ENCODE peak calls at places on chromosomes 6 and 20, in nine cellular contexts. One of them, this sample, is unnamed.

GRCh38 chr6:135188718-135189117 is 7.6 kb downstream of the MYB start:
- DNase-seq in brain microvascular endothelial cell: no peak
- DNase-seq in lower lobe of right lung: no peak
- DNase-seq in sigmoid colon: no peak
- DNase-seq in IMR-90: no peak
- DNase-seq in mammary epithelial cell: no peak
- DNase-seq in heart right ventricle: no peak
- DNase-seq in psoas muscle: no peak
- DNase-seq in body of pancreas: no peak
- DNase-seq in this sample: no peak

GRCh38 chr6:157514659-157515496 is 133.9 kb downstream of the ZDHHC14 start:
- DNase-seq in brain microvascular endothelial cell: peak; percentile 62
- DNase-seq in lower lobe of right lung: no peak
- DNase-seq in sigmoid colon: no peak
- DNase-seq in IMR-90: peak; percentile 69
- DNase-seq in mammary epithelial cell: peak; percentile 48
- DNase-seq in heart right ventricle: no peak
- DNase-seq in psoas muscle: peak; percentile 53
- DNase-seq in body of pancreas: no peak
- DNase-seq in this sample: no peak

GRCh38 chr20:380763-381580 is 412 bp downstream of the TRIB3 start:
- DNase-seq in brain microvascular endothelial cell: peak; percentile 35
- DNase-seq in lower lobe of right lung: peak; percentile 79
- DNase-seq in sigmoid colon: peak; percentile 71
- DNase-seq in IMR-90: peak; percentile 57
- DNase-seq in mammary epithelial cell: peak; percentile 77
- DNase-seq in heart right ventricle: peak; percentile 53
- DNase-seq in psoas muscle: peak; percentile 62
- DNase-seq in body of pancreas: peak; percentile 66
- DNase-seq in this sample: peak; percentile 44

GRCh38 chr20:23565503-23566056 is 2.7 kb downstream of the CST9L start:
- DNase-seq in brain microvascular endothelial cell: no peak
- DNase-seq in lower lobe of right lung: no peak
- DNase-seq in sigmoid colon: no peak
- DNase-seq in IMR-90: no peak
- DNase-seq in mammary epithelial cell: no peak
- DNase-seq in heart right ventricle: no peak
- DNase-seq in psoas muscle: no peak
- DNase-seq in body of pancreas: no peak
- DNase-seq in this sample: no peak

GRCh38 chr6:14070457-14070856 is 47.1 kb upstream of the CD83 start:
- DNase-seq in brain microvascular endothelial cell: no peak
- DNase-seq in lower lobe of right lung: no peak
- DNase-seq in sigmoid colon: no peak
- DNase-seq in IMR-90: no peak
- DNase-seq in mammary epithelial cell: no peak
- DNase-seq in heart right ventricle: no peak
- DNase-seq in psoas muscle: no peak
- DNase-seq in body of pancreas: no peak
- DNase-seq in this sample: no peak

GRCh38 chr20:12113468-12114371 is 196.0 kb downstream of the BTBD3 start:
- DNase-seq in brain microvascular endothelial cell: no peak
- DNase-seq in lower lobe of right lung: no peak
- DNase-seq in sigmoid colon: no peak
- DNase-seq in IMR-90: no peak
- DNase-seq in mammary epithelial cell: peak; percentile 53
- DNase-seq in heart right ventricle: no peak
- DNase-seq in psoas muscle: no peak
- DNase-seq in body of pancreas: peak; percentile 59
- DNase-seq in this sample: no peak

GRCh38 chr6:3911614-3912336 is 62.6 kb downstream of the FAM50B start:
- DNase-seq in brain microvascular endothelial cell: peak; percentile 95
- DNase-seq in lower lobe of right lung: no peak
- DNase-seq in sigmoid colon: peak; percentile 72
- DNase-seq in IMR-90: peak; percentile 92
- DNase-seq in mammary epithelial cell: peak; percentile 77
- DNase-seq in heart right ventricle: peak; percentile 50
- DNase-seq in psoas muscle: peak; percentile 71
- DNase-seq in body of pancreas: peak; percentile 86
- DNase-seq in this sample: peak; percentile 57

GRCh38 chr20:49633643-49634042 is 65.7 kb upstream of the PTGIS start:
- DNase-seq in brain microvascular endothelial cell: no peak
- DNase-seq in lower lobe of right lung: no peak
- DNase-seq in sigmoid colon: no peak
- DNase-seq in IMR-90: no peak
- DNase-seq in mammary epithelial cell: no peak
- DNase-seq in heart right ventricle: no peak
- DNase-seq in psoas muscle: no peak
- DNase-seq in body of pancreas: no peak
- DNase-seq in this sample: no peak

GRCh38 chr20:51258582-51259175 is 235.8 kb upstream of the KCNG1 start:
- DNase-seq in brain microvascular endothelial cell: peak; percentile 27
- DNase-seq in lower lobe of right lung: no peak
- DNase-seq in sigmoid colon: no peak
- DNase-seq in IMR-90: peak; percentile 17
- DNase-seq in mammary epithelial cell: peak; percentile 96
- DNase-seq in heart right ventricle: no peak
- DNase-seq in psoas muscle: no peak
- DNase-seq in body of pancreas: no peak
- DNase-seq in this sample: no peak

GRCh38 chr6:21381336-21381963 is 212.1 kb upstream of the SOX4 start:
- DNase-seq in brain microvascular endothelial cell: no peak
- DNase-seq in lower lobe of right lung: no peak
- DNase-seq in sigmoid colon: no peak
- DNase-seq in IMR-90: no peak
- DNase-seq in mammary epithelial cell: no peak
- DNase-seq in heart right ventricle: no peak
- DNase-seq in psoas muscle: no peak
- DNase-seq in body of pancreas: no peak
- DNase-seq in this sample: no peak

GRCh38 chr6:18990313-18990978 is 603.3 kb downstream of the RNF144B start:
- DNase-seq in brain microvascular endothelial cell: peak; percentile 49
- DNase-seq in lower lobe of right lung: peak; percentile 77
- DNase-seq in sigmoid colon: peak; percentile 77
- DNase-seq in IMR-90: peak; percentile 20
- DNase-seq in mammary epithelial cell: peak; percentile 16
- DNase-seq in heart right ventricle: peak; percentile 72
- DNase-seq in psoas muscle: peak; percentile 49
- DNase-seq in body of pancreas: peak; percentile 76
- DNase-seq in this sample: peak; percentile 84

GRCh38 chr6:168157272-168158007 is 78.4 kb upstream of the FRMD1 start:
- DNase-seq in brain microvascular endothelial cell: peak; percentile 88
- DNase-seq in lower lobe of right lung: no peak
- DNase-seq in sigmoid colon: peak; percentile 74
- DNase-seq in IMR-90: peak; percentile 78
- DNase-seq in mammary epithelial cell: peak; percentile 45
- DNase-seq in heart right ventricle: no peak
- DNase-seq in psoas muscle: no peak
- DNase-seq in body of pancreas: no peak
- DNase-seq in this sample: no peak

GRCh38 chr6:158697798-158698197 is 47.9 kb downstream of the SYTL3 start:
- DNase-seq in brain microvascular endothelial cell: no peak
- DNase-seq in lower lobe of right lung: no peak
- DNase-seq in sigmoid colon: no peak
- DNase-seq in IMR-90: peak; percentile 72
- DNase-seq in mammary epithelial cell: no peak
- DNase-seq in heart right ventricle: no peak
- DNase-seq in psoas muscle: no peak
- DNase-seq in body of pancreas: no peak
- DNase-seq in this sample: no peak

GRCh38 chr20:46348972-46349741 is 40.9 kb upstream of the CDH22 start:
- DNase-seq in brain microvascular endothelial cell: peak; percentile 32
- DNase-seq in lower lobe of right lung: peak; percentile 67
- DNase-seq in sigmoid colon: no peak
- DNase-seq in IMR-90: peak; percentile 31
- DNase-seq in mammary epithelial cell: no peak
- DNase-seq in heart right ventricle: peak; percentile 64
- DNase-seq in psoas muscle: peak; percentile 66
- DNase-seq in body of pancreas: peak; percentile 66
- DNase-seq in this sample: peak; percentile 64

GRCh38 chr6:160092602-160093001 is 29.0 kb upstream of the SLC22A1 start:
- DNase-seq in brain microvascular endothelial cell: no peak
- DNase-seq in lower lobe of right lung: no peak
- DNase-seq in sigmoid colon: no peak
- DNase-seq in IMR-90: no peak
- DNase-seq in mammary epithelial cell: no peak
- DNase-seq in heart right ventricle: no peak
- DNase-seq in psoas muscle: no peak
- DNase-seq in body of pancreas: no peak
- DNase-seq in this sample: peak; percentile 6

GRCh38 chr6:2744206-2744771 is 6.4 kb downstream of the MYLK4 start:
- DNase-seq in brain microvascular endothelial cell: peak; percentile 19
- DNase-seq in lower lobe of right lung: no peak
- DNase-seq in sigmoid colon: no peak
- DNase-seq in IMR-90: no peak
- DNase-seq in mammary epithelial cell: no peak
- DNase-seq in heart right ventricle: peak; percentile 77
- DNase-seq in psoas muscle: peak; percentile 48
- DNase-seq in body of pancreas: peak; percentile 72
- DNase-seq in this sample: no peak

GRCh38 chr20:54058420-54059139 is 11.8 kb downstream of the BCAS1 start:
- DNase-seq in brain microvascular endothelial cell: no peak
- DNase-seq in lower lobe of right lung: no peak
- DNase-seq in sigmoid colon: no peak
- DNase-seq in IMR-90: no peak
- DNase-seq in mammary epithelial cell: no peak
- DNase-seq in heart right ventricle: no peak
- DNase-seq in psoas muscle: no peak
- DNase-seq in body of pancreas: no peak
- DNase-seq in this sample: no peak

GRCh38 chr20:54051019-54051418 is 19.4 kb downstream of the BCAS1 start:
- DNase-seq in brain microvascular endothelial cell: no peak
- DNase-seq in lower lobe of right lung: no peak
- DNase-seq in sigmoid colon: no peak
- DNase-seq in IMR-90: no peak
- DNase-seq in mammary epithelial cell: no peak
- DNase-seq in heart right ventricle: no peak
- DNase-seq in psoas muscle: no peak
- DNase-seq in body of pancreas: no peak
- DNase-seq in this sample: no peak

GRCh38 chr20:54056762-54057639 is 13.4 kb downstream of the BCAS1 start:
- DNase-seq in brain microvascular endothelial cell: no peak
- DNase-seq in lower lobe of right lung: no peak
- DNase-seq in sigmoid colon: no peak
- DNase-seq in IMR-90: no peak
- DNase-seq in mammary epithelial cell: no peak
- DNase-seq in heart right ventricle: no peak
- DNase-seq in psoas muscle: no peak
- DNase-seq in body of pancreas: no peak
- DNase-seq in this sample: no peak

GRCh38 chr20:54059691-54060364 is 10.6 kb downstream of the BCAS1 start:
- DNase-seq in brain microvascular endothelial cell: no peak
- DNase-seq in lower lobe of right lung: no peak
- DNase-seq in sigmoid colon: no peak
- DNase-seq in IMR-90: no peak
- DNase-seq in mammary epithelial cell: no peak
- DNase-seq in heart right ventricle: no peak
- DNase-seq in psoas muscle: no peak
- DNase-seq in body of pancreas: no peak
- DNase-seq in this sample: no peak

DNA sequence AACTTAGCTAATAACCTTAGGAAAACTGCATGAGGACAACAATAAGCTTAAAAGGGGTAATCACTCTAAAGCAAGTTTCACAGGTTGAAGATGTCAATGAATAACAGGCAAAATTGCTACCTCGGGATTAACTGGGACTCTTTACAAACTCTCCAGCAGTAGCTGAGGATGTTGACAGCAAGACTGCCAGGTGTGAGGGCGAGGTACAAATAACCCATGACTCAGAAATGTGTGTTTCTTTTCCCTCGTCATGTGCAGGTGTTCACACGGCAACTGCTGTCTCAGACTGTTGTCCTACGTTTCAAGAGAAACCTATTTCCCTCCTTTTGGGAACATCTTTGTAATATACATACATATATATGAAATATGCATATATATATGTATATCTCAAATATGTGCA is 15.9 kb downstream of the BCAS1 start:
- DNase-seq in brain microvascular endothelial cell: no peak
- DNase-seq in lower lobe of right lung: no peak
- DNase-seq in sigmoid colon: no peak
- DNase-seq in IMR-90: no peak
- DNase-seq in mammary epithelial cell: peak; percentile 31
- DNase-seq in heart right ventricle: no peak
- DNase-seq in psoas muscle: no peak
- DNase-seq in body of pancreas: peak; percentile 86
- DNase-seq in this sample: no peak
- TF ChIP-seq CTCF in brain microvascular endothelial cell: no peak
- TF ChIP-seq CTCF in lower lobe of right lung: no peak
- TF ChIP-seq CTCF in sigmoid colon: no peak
- TF ChIP-seq CTCF in IMR-90: no peak
- TF ChIP-seq CTCF in mammary epithelial cell: no peak
- TF ChIP-seq CTCF in heart right ventricle: no peak
- TF ChIP-seq CTCF in psoas muscle: no peak
- TF ChIP-seq CTCF in body of pancreas: no peak
- TF ChIP-seq CTCF in this sample: no peak

DNA sequence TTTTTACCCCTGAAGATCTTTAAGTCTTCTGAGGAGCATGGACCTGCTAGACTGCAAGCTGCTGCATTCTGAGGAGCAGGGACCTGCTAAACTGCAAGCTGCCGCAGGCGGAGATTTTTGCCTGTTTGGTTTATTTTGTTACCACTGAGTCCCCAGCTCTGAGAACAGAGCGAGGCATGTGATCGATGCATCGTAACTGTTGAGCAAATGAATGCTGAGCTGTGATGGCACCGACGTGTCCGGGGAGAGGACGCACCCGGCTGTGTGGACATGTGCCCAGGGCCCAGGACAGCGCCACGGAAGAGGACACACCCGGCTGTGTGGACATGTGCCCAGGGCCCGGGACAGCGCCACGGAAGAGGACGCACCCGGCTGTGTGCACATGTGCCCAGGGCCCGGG is 24.2 kb downstream of the DNAJC5 start:
- DNase-seq in brain microvascular endothelial cell: no peak
- DNase-seq in lower lobe of right lung: no peak
- DNase-seq in sigmoid colon: no peak
- DNase-seq in IMR-90: no peak
- DNase-seq in mammary epithelial cell: no peak
- DNase-seq in heart right ventricle: no peak
- DNase-seq in psoas muscle: no peak
- DNase-seq in body of pancreas: no peak
- DNase-seq in this sample: no peak
- H3K36me3 ChIP-seq in brain microvascular endothelial cell: peaks cover 11% of the 10 kb centered on the region
- H3K36me3 ChIP-seq in lower lobe of right lung: peaks cover 36% of the 10 kb centered on the region
- H3K36me3 ChIP-seq in sigmoid colon: no peaks in the 10 kb centered on the region
- H3K36me3 ChIP-seq in IMR-90: peaks cover 9% of the 10 kb centered on the region
- H3K36me3 ChIP-seq in mammary epithelial cell: peaks cover 10% of the 10 kb centered on the region
- H3K36me3 ChIP-seq in heart right ventricle: peaks cover 20% of the 10 kb centered on the region
- H3K36me3 ChIP-seq in psoas muscle: peaks cover 21% of the 10 kb centered on the region
- H3K36me3 ChIP-seq in body of pancreas: no peaks in the 10 kb centered on the region
- H3K36me3 ChIP-seq in this sample: no peaks in the 10 kb centered on the region

GRCh38 chr6:46042355-46042999 is 26.8 kb upstream of the CLIC5 start:
- DNase-seq in brain microvascular endothelial cell: peak; percentile 50
- DNase-seq in lower lobe of right lung: no peak
- DNase-seq in sigmoid colon: no peak
- DNase-seq in IMR-90: peak; percentile 11
- DNase-seq in mammary epithelial cell: peak; percentile 48
- DNase-seq in heart right ventricle: no peak
- DNase-seq in psoas muscle: no peak
- DNase-seq in body of pancreas: no peak
- DNase-seq in this sample: no peak
- TF ChIP-seq CTCF in brain microvascular endothelial cell: peak; percentile 77
- TF ChIP-seq CTCF in lower lobe of right lung: peak; percentile 59
- TF ChIP-seq CTCF in sigmoid colon: no peak
- TF ChIP-seq CTCF in IMR-90: peak; percentile 28
- TF ChIP-seq CTCF in mammary epithelial cell: peak; percentile 75
- TF ChIP-seq CTCF in heart right ventricle: peak; percentile 38
- TF ChIP-seq CTCF in psoas muscle: peak; percentile 62
- TF ChIP-seq CTCF in body of pancreas: no peak
- TF ChIP-seq CTCF in this sample: peak; percentile 14

GRCh38 chr6:26128013-26128771 is 41.0 kb downstream of the HFE start:
- DNase-seq in brain microvascular endothelial cell: no peak
- DNase-seq in lower lobe of right lung: no peak
- DNase-seq in sigmoid colon: no peak
- DNase-seq in IMR-90: no peak
- DNase-seq in mammary epithelial cell: no peak
- DNase-seq in heart right ventricle: no peak
- DNase-seq in psoas muscle: no peak
- DNase-seq in body of pancreas: no peak
- DNase-seq in this sample: no peak
- H3K36me3 ChIP-seq in brain microvascular endothelial cell: peaks cover 3% of the 10 kb centered on the region
- H3K36me3 ChIP-seq in lower lobe of right lung: peaks cover 41% of the 10 kb centered on the region
- H3K36me3 ChIP-seq in sigmoid colon: peaks cover 5% of the 10 kb centered on the region
- H3K36me3 ChIP-seq in IMR-90: peaks cover 16% of the 10 kb centered on the region
- H3K36me3 ChIP-seq in mammary epithelial cell: peaks cover 5% of the 10 kb centered on the region
- H3K36me3 ChIP-seq in heart right ventricle: peaks cover 34% of the 10 kb centered on the region
- H3K36me3 ChIP-seq in psoas muscle: peaks cover 33% of the 10 kb centered on the region
- H3K36me3 ChIP-seq in body of pancreas: no peaks in the 10 kb centered on the region
- H3K36me3 ChIP-seq in this sample: no peaks in the 10 kb centered on the region